ENCODE peak calls at places on chromosome 1, in seven cellular contexts. U, L, Y, T, C, S and M are unnamed samples.

GRCh38 chr1:181588631-181589030 is 105.3 kb downstream of the CACNA1E start:
- DNase-seq in U (no peak), L (no peak), Y (no peak), T (no peak), C (no peak), S (no peak), M (no peak)

GRCh38 chr1:36248250-36248894 is 24.1 kb downstream of the THRAP3 start:
- DNase-seq in U (no peak), L (no peak), Y (peak), T (peak), C (no peak), S (no peak), M (peak)

GRCh38 chr1:24003331-24003972 is 23.3 kb upstream of the SRSF10 start:
- DNase-seq in U (no peak), L (no peak), Y (peak), T (no peak), C (no peak), S (no peak), M (peak)

GRCh38 chr1:68228833-68229232 is 3.5 kb downstream of the WLS start:
- DNase-seq in U (no peak), L (no peak), Y (peak), T (no peak), C (no peak), S (no peak), M (no peak)

GRCh38 chr1:145879775-145880174 is 5.9 kb downstream of the ANKRD35 start:
- DNase-seq in U (no peak), L (no peak), Y (no peak), T (no peak), C (no peak), S (no peak), M (no peak)

GRCh38 chr1:3265800-3266485 is 188.5 kb upstream of the ARHGEF16 start:
- DNase-seq in U (no peak), L (no peak), Y (no peak), T (no peak), C (no peak), S (no peak), M (no peak)

GRCh38 chr1:15351301-15351700 is 58.4 kb upstream of the EFHD2 start:
- DNase-seq in U (no peak), L (no peak), Y (peak), T (no peak), C (no peak), S (no peak), M (no peak)

GRCh38 chr1:201147396-201148015 is 6.8 kb downstream of the TMEM9 start:
- DNase-seq in U (no peak), L (no peak), Y (no peak), T (no peak), C (no peak), S (no peak), M (no peak)

GRCh38 chr1:211381481-211382181 is 55.0 kb downstream of the TRAF5 start:
- DNase-seq in U (no peak), L (no peak), Y (no peak), T (no peak), C (no peak), S (no peak), M (no peak)

GRCh38 chr1:1906185-1907097 is 8.6 kb upstream of the CALML6 start:
- DNase-seq in U (peak), L (peak), Y (peak), T (peak), C (peak), S (peak), M (peak)

GRCh38 chr1:6101826-6102225 is 56.1 kb downstream of the KCNAB2 start:
- DNase-seq in U (no peak), L (no peak), Y (no peak), T (no peak), C (no peak), S (no peak), M (no peak)

GRCh38 chr1:167289063-167289442 is 68.4 kb downstream of the POU2F1 start:
- DNase-seq in U (no peak), L (no peak), Y (no peak), T (no peak), C (no peak), S (no peak), M (no peak)